ENCODE peak calls at places on chromosomes 11 and 22, in four cellular contexts. R is GM12891, V is stomach, D is GM12892. B is an unnamed sample.

GRCh38 chr11:69173925-69174591 is 18.3 kb downstream of the SMIM38 start:
- DNase-seq in R (no peak), V (no peak), D (no peak), B (no peak)

GRCh38 chr11:8232414-8232813 is 31.3 kb downstream of the LMO1 start:
- DNase-seq in R (no peak), V (no peak), D (no peak), B (no peak)

GRCh38 chr11:83617671-83618070 is 331.5 kb upstream of the CCDC90B start:
- DNase-seq in R (no peak), V (no peak), D (no peak), B (no peak)

GRCh38 chr11:60122414-60123036 is 34.1 kb downstream of the MS4A2 start:
- DNase-seq in R (no peak), V (no peak), D (no peak), B (no peak)

GRCh38 chr11:2806351-2807058 is 79.1 kb downstream of the CDKN1C start:
- DNase-seq in R (no peak), V (peak; percentile 25), D (no peak), B (peak; percentile 61)

GRCh38 chr22:22618448-22618847 is 26.0 kb upstream of the GGTLC2 start:
- DNase-seq in R (no peak), V (no peak), D (no peak), B (no peak)

GRCh38 chr11:125724125-125724524 is 22.0 kb upstream of the PATE1 start:
- DNase-seq in R (no peak), V (no peak), D (no peak), B (no peak)

GRCh38 chr11:58024601-58025091 is 965 bp downstream of the OR9Q1 start:
- DNase-seq in R (no peak), V (peak; percentile 54), D (no peak), B (no peak)

GRCh38 chr11:4626207-4627105 is 10.8 kb upstream of the OR51D1 start:
- DNase-seq in R (no peak), V (peak; percentile 64), D (no peak), B (no peak)

GRCh38 chr11:77672276-77672675 is 34.7 kb upstream of the CLNS1A start:
- DNase-seq in R (no peak), V (no peak), D (no peak), B (no peak)

GRCh38 chr22:23847991-23848864 is 9.4 kb upstream of the DERL3 start:
- DNase-seq in R (no peak), V (no peak), D (no peak), B (no peak)

GRCh38 chr11:84740050-84740449 is 887.1 kb downstream of the DLG2 start:
- DNase-seq in R (no peak), V (no peak), D (no peak), B (no peak)

GRCh38 chr11:23284626-23285025 is 424.4 kb upstream of the CCDC179 start:
- DNase-seq in R (no peak), V (no peak), D (no peak), B (no peak)

GRCh38 chr22:49305215-49305965 is 522.3 kb downstream of the BRD1 start:
- DNase-seq in R (peak; percentile 76), V (peak; percentile 40), D (peak; percentile 46), B (peak; percentile 73)

GRCh38 chr11:116691779-116692178 is 81.0 kb downstream of the BUD13 start:
- DNase-seq in R (peak; percentile 91), V (peak; percentile 56), D (peak; percentile 89), B (peak; percentile 66)

GRCh38 chr11:76151561-76152085 is 54.7 kb downstream of the WNT11 start:
- DNase-seq in R (no peak), V (no peak), D (no peak), B (peak; percentile 49)

GRCh38 chr22:42785706-42786499 is 65.2 kb upstream of the A4GALT start:
- DNase-seq in R (no peak), V (no peak), D (no peak), B (no peak)

GRCh38 chr11:17542249-17542648 is 2.0 kb downstream of the USH1C start:
- DNase-seq in R (no peak), V (peak; percentile 72), D (no peak), B (no peak)

GRCh38 chr22:20261848-20262581 is 6.1 kb downstream of the RTN4R start:
- DNase-seq in R (no peak), V (no peak), D (no peak), B (no peak)

GRCh38 chr22:20565079-20565734 is 57.8 kb downstream of the MED15 start:
- DNase-seq in R (no peak), V (no peak), D (no peak), B (peak; percentile 44)

GRCh38 chr22:42091446-42091764 is 833 bp upstream of the NDUFA6 start:
- DNase-seq in R (no peak), V (no peak), D (no peak), B (no peak)

GRCh38 chr11:122769126-122769780 is 69.0 kb upstream of the CRTAM start:
- DNase-seq in R (no peak), V (no peak), D (no peak), B (no peak)

GRCh38 chr22:27075028-27075678 is 417.8 kb downstream of the MIAT start:
- DNase-seq in R (no peak), V (no peak), D (no peak), B (no peak)

GRCh38 chr11:95792700-95793099 is 2.4 kb downstream of the CEP57 start:
- DNase-seq in R (no peak), V (no peak), D (no peak), B (no peak)

GRCh38 chr11:119448380-119448779 is 25.4 kb upstream of the THY1 start:
- DNase-seq in R (no peak), V (no peak), D (no peak), B (no peak)
- TF ChIP-seq POLR2AphosphoS5 in R (no peak), V (no peak), D (no peak), B (no peak)

DNA sequence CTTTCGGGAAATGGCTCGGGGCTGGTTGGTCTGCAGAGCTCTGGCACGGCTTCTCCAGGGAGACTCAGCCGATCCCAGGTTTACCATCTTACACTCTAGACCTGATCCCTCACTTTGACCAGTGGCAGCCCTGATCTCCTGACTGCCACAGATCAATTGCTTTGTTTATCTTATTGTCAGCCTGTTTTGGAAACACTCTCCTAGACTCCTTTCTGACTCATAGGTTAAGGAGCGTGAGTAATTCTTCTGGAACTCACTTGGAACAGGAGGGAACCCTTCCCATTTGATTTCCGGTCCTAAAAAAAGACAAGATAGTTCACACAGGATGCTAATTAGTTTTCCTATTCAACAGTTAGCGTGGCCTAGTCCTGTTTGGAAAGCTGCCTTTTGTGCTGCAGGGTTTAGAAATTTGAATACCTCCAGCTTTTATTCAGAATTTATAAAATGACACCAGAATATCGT is 16.0 kb upstream of the BMAL1 start:
- DNase-seq in R (no peak), V (no peak), D (no peak), B (no peak)
- TF ChIP-seq POLR2AphosphoS5 in R (no peak), V (peak; percentile 53), D (no peak), B (peak; percentile 44)

GRCh38 chr11:121630041-121630440 is 177.3 kb upstream of the SORL1-AS1 start:
- DNase-seq in R (no peak), V (no peak), D (no peak), B (no peak)

GRCh38 chr11:121626507-121626875 is 173.7 kb upstream of the SORL1-AS1 start:
- DNase-seq in R (no peak), V (no peak), D (no peak), B (no peak)

GRCh38 chr11:121625784-121626506 is 173.2 kb upstream of the SORL1-AS1 start:
- DNase-seq in R (no peak), V (no peak), D (no peak), B (no peak)
- TF ChIP-seq POLR2AphosphoS5 in R (no peak), V (peak; percentile 20), D (no peak), B (no peak)

DNA sequence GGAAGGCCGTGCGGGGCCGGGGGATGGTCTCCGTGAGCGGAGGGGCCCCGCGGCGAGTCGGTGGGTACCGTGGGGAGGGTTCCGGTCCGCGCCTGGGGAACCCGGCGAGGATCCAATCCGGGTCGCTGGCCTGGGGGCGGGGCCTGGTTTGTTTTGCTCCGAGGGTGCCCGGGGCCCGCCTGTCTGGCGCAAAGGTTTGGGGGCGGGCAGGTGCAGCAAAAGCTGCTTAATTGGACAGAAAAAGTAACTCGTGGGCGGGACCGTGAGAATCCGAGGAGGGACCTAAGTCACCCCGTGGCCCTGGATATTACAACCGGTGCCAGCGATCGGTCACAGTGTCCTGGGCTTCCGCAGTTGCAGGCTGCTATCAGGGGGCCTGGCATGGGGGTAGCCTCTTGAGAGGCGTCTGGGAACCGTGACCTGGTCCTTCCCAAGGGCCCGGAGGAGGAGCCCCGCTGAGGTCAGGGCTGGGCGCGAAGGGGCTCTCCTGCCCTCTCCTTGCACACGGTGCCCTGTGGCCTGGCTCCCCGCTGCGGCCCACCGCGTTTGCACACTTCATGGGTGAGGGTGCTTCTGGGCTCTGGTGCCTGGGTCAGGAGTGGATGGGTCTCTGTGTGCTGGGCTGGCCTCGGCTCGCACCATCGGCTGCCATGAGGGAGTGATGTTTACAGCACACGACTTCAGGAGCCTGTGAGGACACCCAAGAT is 1.4 kb downstream of the PNPLA2 start:
- DNase-seq in R (peak; percentile 92), V (peak; percentile 97), D (peak; percentile 95), B (peak; percentile 95)
- TF ChIP-seq POLR2AphosphoS5 in R (no peak), V (peak; percentile 63), D (no peak), B (no peak)

GRCh38 chr11:10488121-10488580 is 33.1 kb downstream of the AMPD3 start:
- DNase-seq in R (no peak), V (peak; percentile 45), D (no peak), B (peak; percentile 72)

GRCh38 chr11:10490032-10490397 is 35.0 kb downstream of the AMPD3 start:
- DNase-seq in R (no peak), V (no peak), D (no peak), B (no peak)

GRCh38 chr11:10489444-10489785 is 34.4 kb downstream of the AMPD3 start:
- DNase-seq in R (no peak), V (no peak), D (no peak), B (no peak)

GRCh38 chr11:10487002-10487647 is 32.1 kb downstream of the AMPD3 start:
- DNase-seq in R (no peak), V (no peak), D (no peak), B (peak; percentile 68)

DNA sequence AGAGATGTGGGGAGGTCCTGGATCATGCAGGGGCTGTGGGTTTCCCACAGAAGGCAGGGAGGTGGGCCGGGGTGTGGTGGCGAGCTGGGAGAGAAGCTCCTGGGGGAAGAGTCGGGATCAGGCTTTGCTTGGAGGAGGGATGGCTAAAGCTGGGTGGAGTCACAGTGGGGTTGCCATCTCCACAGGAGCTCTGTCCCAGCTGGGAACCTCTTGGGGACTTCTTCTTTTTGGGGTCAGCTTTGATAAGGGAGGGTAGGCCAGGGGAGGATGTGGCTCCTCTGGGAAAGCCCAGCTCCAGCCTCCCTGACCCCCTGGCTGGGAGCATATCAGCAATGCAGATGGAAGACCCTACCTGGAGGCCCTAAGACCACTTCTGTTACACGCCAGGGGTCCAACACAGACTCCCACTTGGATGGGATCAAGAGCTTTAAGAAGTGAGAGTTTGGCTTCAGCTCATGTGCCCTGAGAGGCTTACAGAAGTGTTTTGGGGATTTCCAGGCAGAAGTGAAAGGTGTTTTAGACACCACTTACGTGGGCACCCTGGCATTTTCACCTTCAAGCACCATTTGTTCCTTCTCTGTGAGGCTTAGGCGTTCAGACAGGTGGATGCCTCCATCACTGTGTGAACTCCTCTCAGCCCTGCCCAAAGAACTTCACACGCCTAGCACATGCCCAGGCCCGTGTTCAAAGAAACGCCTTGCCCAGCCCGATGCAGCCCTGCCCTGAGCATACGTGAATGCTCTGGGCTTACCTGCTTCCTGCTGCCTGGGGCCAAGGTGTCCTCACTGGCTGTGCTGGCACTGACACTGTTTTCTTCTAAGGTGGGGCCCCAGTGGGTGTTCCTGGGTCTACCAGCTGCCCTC is 33.7 kb downstream of the AMPD3 start:
- DNase-seq in R (no peak), V (peak; percentile 71), D (no peak), B (no peak)
- TF ChIP-seq POLR2AphosphoS5 in R (no peak), V (peak; percentile 71), D (no peak), B (peak; percentile 69)